ENCODE peak calls at places on chromosomes 13 and 19, in eight cellular contexts. M, Z, W, X, I, K, P and F are unnamed samples.

GRCh38 chr19:46963093-46963734 is 56.4 kb upstream of the NPAS1 start:
- DNase-seq in M (no peak), Z (no peak), W (peak; percentile 94), X (no peak), I (no peak), K (peak; percentile 95), P (no peak), F (no peak)

GRCh38 chr13:98848736-98849135 is 96.3 kb upstream of the SLC15A1 start:
- DNase-seq in M (no peak), Z (no peak), W (no peak), X (no peak), I (no peak), K (no peak), P (no peak), F (no peak)

GRCh38 chr13:41008349-41008980 is 10.7 kb downstream of the ELF1 start:
- DNase-seq in M (no peak), Z (no peak), W (peak; percentile 36), X (no peak), I (no peak), K (peak; percentile 54), P (no peak), F (no peak)

GRCh38 chr19:38799104-38799503 is 10.1 kb downstream of the LGALS7B start:
- DNase-seq in M (no peak), Z (no peak), W (no peak), X (no peak), I (no peak), K (no peak), P (no peak), F (no peak)

GRCh38 chr19:39470724-39471339 is 9.8 kb upstream of the TIMM50 start:
- DNase-seq in M (no peak), Z (no peak), W (no peak), X (no peak), I (no peak), K (peak; percentile 16), P (no peak), F (no peak)

GRCh38 chr13:71758823-71759222 is 108.2 kb downstream of the DACH1 start:
- DNase-seq in M (no peak), Z (no peak), W (no peak), X (no peak), I (no peak), K (no peak), P (no peak), F (no peak)

GRCh38 chr19:6536138-6536671 is 5.4 kb downstream of the TNFSF9 start:
- DNase-seq in M (peak; percentile 69), Z (no peak), W (no peak), X (peak; percentile 94), I (peak; percentile 66), K (peak; percentile 27), P (no peak), F (no peak)

GRCh38 chr19:31257025-31257424 is 92.2 kb downstream of the TSHZ3 start:
- DNase-seq in M (no peak), Z (no peak), W (no peak), X (no peak), I (no peak), K (no peak), P (no peak), F (no peak)

GRCh38 chr13:86585826-86586225 is 786.6 kb upstream of the SLITRK6 start:
- DNase-seq in M (no peak), Z (no peak), W (no peak), X (no peak), I (no peak), K (no peak), P (no peak), F (no peak)

GRCh38 chr19:9735986-9736385 is 32.6 kb downstream of the ZNF846 start:
- DNase-seq in M (no peak), Z (no peak), W (no peak), X (peak; percentile 56), I (no peak), K (no peak), P (no peak), F (no peak)

GRCh38 chr13:39567569-39567968 is 35.4 kb downstream of the LHFPL6 start:
- DNase-seq in M (no peak), Z (no peak), W (no peak), X (no peak), I (no peak), K (no peak), P (no peak), F (no peak)

GRCh38 chr19:46979770-46980105 is 39.9 kb upstream of the NPAS1 start:
- DNase-seq in M (no peak), Z (no peak), W (no peak), X (no peak), I (no peak), K (no peak), P (no peak), F (no peak)

GRCh38 chr19:53772943-53773342 is 51.2 kb downstream of the NLRP12 start:
- DNase-seq in M (peak; percentile 44), Z (peak; percentile 17), W (no peak), X (peak; percentile 66), I (peak; percentile 29), K (peak; percentile 58), P (peak; percentile 6), F (peak; percentile 65)

GRCh38 chr19:13492128-13492527 is 14.2 kb downstream of the CACNA1A start:
- DNase-seq in M (no peak), Z (no peak), W (peak; percentile 88), X (peak; percentile 33), I (no peak), K (peak; percentile 80), P (no peak), F (no peak)

GRCh38 chr13:59094149-59094548 is 1069.6 kb downstream of the DIAPH3 start:
- DNase-seq in M (no peak), Z (no peak), W (no peak), X (no peak), I (no peak), K (no peak), P (no peak), F (no peak)

GRCh38 chr13:98484289-98485219 is 92.4 kb downstream of the STK24 start:
- DNase-seq in M (peak; percentile 87), Z (peak; percentile 69), W (peak; percentile 87), X (peak; percentile 80), I (peak; percentile 29), K (peak; percentile 93), P (peak; percentile 66), F (peak; percentile 95)

GRCh38 chr13:107222619-107223018 is 654.7 kb upstream of the ARGLU1 start:
- DNase-seq in M (no peak), Z (no peak), W (no peak), X (no peak), I (no peak), K (no peak), P (no peak), F (no peak)

GRCh38 chr13:21121616-21122015 is 54.7 kb downstream of the SKA3 start:
- DNase-seq in M (no peak), Z (no peak), W (no peak), X (no peak), I (no peak), K (no peak), P (no peak), F (no peak)

GRCh38 chr13:76538004-76538403 is 348.2 kb downstream of the KCTD12 start:
- DNase-seq in M (no peak), Z (no peak), W (no peak), X (no peak), I (no peak), K (no peak), P (no peak), F (no peak)

GRCh38 chr13:76791290-76791664 is 94.9 kb downstream of the KCTD12 start:
- DNase-seq in M (no peak), Z (no peak), W (no peak), X (no peak), I (no peak), K (no peak), P (no peak), F (no peak)

GRCh38 chr13:30725331-30726085 is 9.8 kb upstream of the ALOX5AP start:
- DNase-seq in M (peak; percentile 24), Z (no peak), W (no peak), X (no peak), I (no peak), K (no peak), P (no peak), F (no peak)

GRCh38 chr19:27776524-27776923 is 1436.4 kb downstream of the UQCRFS1 start:
- DNase-seq in M (peak; percentile 82), Z (no peak), W (no peak), X (no peak), I (no peak), K (no peak), P (no peak), F (no peak)